ENCODE peak calls at places on chromosomes 11 and 22, in five cellular contexts. One of them, this sample, is unnamed.

GRCh38 chr11:210122-210802 is 2.8 kb downstream of the RIC8A start:
- DNase-seq in psoas muscle: no peak
- DNase-seq in AG04450: peak; percentile 66
- DNase-seq in neural progenitor cell: no peak
- DNase-seq in heart left ventricle: no peak
- DNase-seq in this sample: no peak

GRCh38 chr11:16291729-16292128 is 64.6 kb downstream of the SOX6 start:
- DNase-seq in neural progenitor cell: no peak
- DNase-seq in psoas muscle: no peak
- DNase-seq in AG04450: no peak
- DNase-seq in heart left ventricle: no peak
- DNase-seq in this sample: no peak

GRCh38 chr11:9575531-9576240 is 2.2 kb downstream of the WEE1 start:
- DNase-seq in neural progenitor cell: no peak
- DNase-seq in psoas muscle: no peak
- DNase-seq in AG04450: no peak
- DNase-seq in heart left ventricle: no peak
- DNase-seq in this sample: no peak

GRCh38 chr11:126945319-126945718 is 55.3 kb downstream of the KIRREL3 start:
- DNase-seq in AG04450: no peak
- DNase-seq in neural progenitor cell: no peak
- DNase-seq in psoas muscle: no peak
- DNase-seq in heart left ventricle: no peak
- DNase-seq in this sample: no peak

GRCh38 chr22:18068381-18068988 is 9.3 kb upstream of the PEX26 start:
- DNase-seq in AG04450: no peak
- DNase-seq in heart left ventricle: no peak
- DNase-seq in psoas muscle: no peak
- DNase-seq in neural progenitor cell: no peak
- DNase-seq in this sample: no peak

GRCh38 chr11:1772270-1773130 is 8.8 kb upstream of the CTSD start:
- DNase-seq in AG04450: peak; percentile 64
- DNase-seq in heart left ventricle: peak; percentile 76
- DNase-seq in psoas muscle: peak; percentile 69
- DNase-seq in neural progenitor cell: peak; percentile 79
- DNase-seq in this sample: peak; percentile 58

GRCh38 chr11:79940976-79941735 is 500.3 kb upstream of the TENM4 start:
- DNase-seq in AG04450: peak; percentile 13
- DNase-seq in heart left ventricle: no peak
- DNase-seq in neural progenitor cell: no peak
- DNase-seq in psoas muscle: no peak
- DNase-seq in this sample: no peak

GRCh38 chr11:112724194-112724790 is 236.9 kb upstream of the NCAM1 start:
- DNase-seq in psoas muscle: no peak
- DNase-seq in heart left ventricle: no peak
- DNase-seq in AG04450: no peak
- DNase-seq in neural progenitor cell: no peak
- DNase-seq in this sample: no peak

GRCh38 chr22:24155597-24156145 is 25.6 kb upstream of the SUSD2 start:
- DNase-seq in psoas muscle: peak; percentile 87
- DNase-seq in AG04450: no peak
- DNase-seq in heart left ventricle: peak; percentile 89
- DNase-seq in neural progenitor cell: peak; percentile 80
- DNase-seq in this sample: no peak

GRCh38 chr11:10302744-10303557 is 1.9 kb upstream of the ADM start:
- DNase-seq in psoas muscle: peak; percentile 87
- DNase-seq in AG04450: no peak
- DNase-seq in neural progenitor cell: peak; percentile 79
- DNase-seq in heart left ventricle: peak; percentile 94
- DNase-seq in this sample: no peak

GRCh38 chr11:111603633-111604130 is 1.4 kb downstream of the SIK2 start:
- DNase-seq in psoas muscle: no peak
- DNase-seq in heart left ventricle: no peak
- DNase-seq in AG04450: no peak
- DNase-seq in neural progenitor cell: no peak
- DNase-seq in this sample: no peak

GRCh38 chr22:32644252-32645100 is 157.0 kb upstream of the TIMP3 start:
- DNase-seq in psoas muscle: peak; percentile 57
- DNase-seq in AG04450: no peak
- DNase-seq in neural progenitor cell: no peak
- DNase-seq in heart left ventricle: peak; percentile 76
- DNase-seq in this sample: peak; percentile 55

GRCh38 chr22:19806213-19807160 is 45.9 kb downstream of the TBX1 start:
- DNase-seq in heart left ventricle: peak; percentile 54
- DNase-seq in AG04450: no peak
- DNase-seq in neural progenitor cell: no peak
- DNase-seq in psoas muscle: no peak
- DNase-seq in this sample: peak; percentile 66

GRCh38 chr11:118341749-118342489 is 586 bp downstream of the CD3D start:
- DNase-seq in heart left ventricle: no peak
- DNase-seq in AG04450: no peak
- DNase-seq in neural progenitor cell: no peak
- DNase-seq in psoas muscle: no peak
- DNase-seq in this sample: no peak

GRCh38 chr22:35582861-35583670 is 34.1 kb downstream of the MB start:
- DNase-seq in heart left ventricle: peak; percentile 68
- DNase-seq in AG04450: no peak
- DNase-seq in neural progenitor cell: peak; percentile 86
- DNase-seq in psoas muscle: peak; percentile 56
- DNase-seq in this sample: no peak

GRCh38 chr22:38490475-38490874 is 15.6 kb downstream of the DDX17 start:
- DNase-seq in AG04450: no peak
- DNase-seq in heart left ventricle: no peak
- DNase-seq in psoas muscle: no peak
- DNase-seq in neural progenitor cell: no peak
- DNase-seq in this sample: no peak
- H3K27ac ChIP-seq in AG04450: peak overlapping the region; percentile 40
- H3K27ac ChIP-seq in heart left ventricle: peak overlapping the region; percentile 71
- H3K27ac ChIP-seq in psoas muscle: peak overlapping the region; percentile 48
- H3K27ac ChIP-seq in neural progenitor cell: peak overlapping the region; percentile 23
- H3K27ac ChIP-seq in this sample: peak overlapping the region; percentile 26

GRCh38 chr11:120034176-120034575 is 103.7 kb downstream of the TRIM29 start:
- DNase-seq in neural progenitor cell: no peak
- DNase-seq in psoas muscle: no peak
- DNase-seq in AG04450: no peak
- DNase-seq in heart left ventricle: no peak
- DNase-seq in this sample: no peak

GRCh38 chr11:120032766-120033390 is 105.0 kb downstream of the TRIM29 start:
- DNase-seq in heart left ventricle: no peak
- DNase-seq in AG04450: no peak
- DNase-seq in psoas muscle: no peak
- DNase-seq in neural progenitor cell: no peak
- DNase-seq in this sample: no peak

GRCh38 chr11:120035756-120036155 is 102.2 kb downstream of the TRIM29 start:
- DNase-seq in AG04450: no peak
- DNase-seq in psoas muscle: no peak
- DNase-seq in neural progenitor cell: no peak
- DNase-seq in heart left ventricle: no peak
- DNase-seq in this sample: no peak

GRCh38 chr11:120037111-120037510 is 100.8 kb downstream of the TRIM29 start:
- DNase-seq in neural progenitor cell: no peak
- DNase-seq in heart left ventricle: no peak
- DNase-seq in AG04450: no peak
- DNase-seq in psoas muscle: no peak
- DNase-seq in this sample: no peak

DNA sequence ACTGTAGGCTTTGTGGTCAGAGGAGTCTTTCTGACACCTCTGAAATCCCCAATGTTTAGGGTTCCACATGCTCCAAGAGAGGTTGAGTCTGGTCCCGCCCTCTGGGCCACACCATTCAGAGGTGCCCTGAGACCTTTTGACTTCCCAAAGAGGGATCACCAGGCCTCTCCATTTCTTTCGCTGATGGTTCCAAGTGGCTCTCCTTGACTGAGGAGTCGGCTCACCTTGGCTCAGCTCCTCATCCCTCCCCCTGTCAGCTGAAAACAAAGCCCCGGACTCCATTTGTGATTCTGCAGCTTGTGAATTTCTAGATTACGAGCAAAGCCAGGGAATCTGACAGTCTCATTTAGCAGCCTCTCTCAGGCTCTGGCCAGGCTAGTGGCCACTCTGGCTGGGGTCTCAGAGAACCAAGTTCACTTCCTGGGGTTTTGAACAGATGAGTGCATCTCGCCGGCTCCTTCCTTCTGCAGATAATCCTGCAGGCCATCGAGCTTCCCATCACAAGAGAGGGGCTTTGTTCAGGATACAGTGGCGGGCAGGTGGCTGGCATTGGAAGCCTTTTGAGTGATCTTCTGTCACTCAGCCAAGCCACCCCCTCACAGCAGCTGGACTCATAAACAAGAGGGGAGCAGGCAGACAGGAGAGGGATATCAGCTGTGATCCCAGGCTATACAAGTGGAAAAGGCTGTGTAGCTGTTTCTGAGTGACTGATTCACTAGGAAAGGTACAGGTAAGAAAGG is 102.9 kb downstream of the TRIM29 start:
- DNase-seq in heart left ventricle: no peak
- DNase-seq in AG04450: no peak
- DNase-seq in neural progenitor cell: no peak
- DNase-seq in psoas muscle: no peak
- DNase-seq in this sample: no peak
- H3K27ac ChIP-seq in heart left ventricle: no peak overlapping the region
- H3K27ac ChIP-seq in AG04450: no peak overlapping the region
- H3K27ac ChIP-seq in neural progenitor cell: no peak overlapping the region
- H3K27ac ChIP-seq in psoas muscle: no peak overlapping the region
- H3K27ac ChIP-seq in this sample: no peak overlapping the region

DNA sequence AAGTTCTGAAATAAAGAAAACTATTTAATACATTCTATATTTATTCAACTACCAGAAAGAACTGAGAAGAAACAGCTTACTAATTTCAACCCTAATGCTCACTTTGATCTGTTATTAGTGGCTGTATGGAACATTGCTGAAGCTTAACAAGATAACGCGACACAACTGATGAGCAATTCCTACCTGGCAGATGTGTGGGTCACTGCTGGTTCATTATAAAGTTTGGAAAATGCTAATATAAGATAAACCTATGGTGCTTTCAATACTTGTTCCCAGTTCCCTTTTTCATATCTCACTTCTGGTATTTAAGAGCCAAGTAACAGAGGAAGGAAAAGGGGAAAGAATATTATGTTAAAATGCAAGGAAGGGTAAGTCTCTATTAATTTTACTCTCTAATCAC is 10.5 kb downstream of the CTSC start:
- DNase-seq in neural progenitor cell: no peak
- DNase-seq in psoas muscle: no peak
- DNase-seq in heart left ventricle: no peak
- DNase-seq in AG04450: no peak
- DNase-seq in this sample: no peak
- H3K27ac ChIP-seq in neural progenitor cell: no peak overlapping the region
- H3K27ac ChIP-seq in psoas muscle: no peak overlapping the region
- H3K27ac ChIP-seq in heart left ventricle: no peak overlapping the region
- H3K27ac ChIP-seq in AG04450: no peak overlapping the region
- H3K27ac ChIP-seq in this sample: no peak overlapping the region

DNA sequence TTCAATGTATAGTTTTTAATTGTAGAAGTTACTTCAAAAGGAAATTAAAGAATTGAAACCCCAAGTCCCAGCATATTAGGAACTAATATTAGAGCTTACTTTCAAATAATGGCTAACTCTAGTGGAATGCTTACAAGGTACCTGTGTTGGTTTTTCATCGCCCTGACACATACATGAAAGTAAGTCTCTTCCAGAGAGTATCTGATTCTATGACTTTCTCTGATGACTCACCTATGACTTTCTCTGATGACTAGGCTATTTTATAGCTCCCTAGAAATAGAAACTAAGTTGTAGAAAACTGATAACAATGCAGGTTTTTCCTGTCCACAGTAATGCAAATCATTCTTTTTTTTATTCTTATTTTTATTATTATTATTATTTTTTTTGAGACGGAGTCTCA is 33.6 kb upstream of the MMP7 start:
- DNase-seq in psoas muscle: no peak
- DNase-seq in neural progenitor cell: no peak
- DNase-seq in heart left ventricle: no peak
- DNase-seq in AG04450: peak; percentile 10
- DNase-seq in this sample: peak; percentile 92
- H3K27ac ChIP-seq in psoas muscle: no peak overlapping the region
- H3K27ac ChIP-seq in neural progenitor cell: no peak overlapping the region
- H3K27ac ChIP-seq in heart left ventricle: no peak overlapping the region
- H3K27ac ChIP-seq in AG04450: no peak overlapping the region
- H3K27ac ChIP-seq in this sample: peak overlapping the region; percentile 13

GRCh38 chr22:45310331-45311032 is 748 bp downstream of the FAM118A start:
- DNase-seq in AG04450: no peak
- DNase-seq in heart left ventricle: no peak
- DNase-seq in psoas muscle: no peak
- DNase-seq in neural progenitor cell: peak; percentile 46
- DNase-seq in this sample: no peak
- H3K27ac ChIP-seq in AG04450: no peak overlapping the region
- H3K27ac ChIP-seq in heart left ventricle: peak overlapping the region; percentile 83
- H3K27ac ChIP-seq in psoas muscle: peak overlapping the region; percentile 92
- H3K27ac ChIP-seq in neural progenitor cell: no peak overlapping the region
- H3K27ac ChIP-seq in this sample: peak overlapping the region; percentile 69

GRCh38 chr22:25403284-25403606 is 161.2 kb upstream of the GRK3 start:
- DNase-seq in AG04450: no peak
- DNase-seq in psoas muscle: no peak
- DNase-seq in neural progenitor cell: no peak
- DNase-seq in heart left ventricle: no peak
- DNase-seq in this sample: no peak
- H3K27ac ChIP-seq in AG04450: peak overlapping the region; percentile 52
- H3K27ac ChIP-seq in psoas muscle: peak overlapping the region; percentile 19
- H3K27ac ChIP-seq in neural progenitor cell: no peak overlapping the region
- H3K27ac ChIP-seq in heart left ventricle: peak overlapping the region; percentile 85
- H3K27ac ChIP-seq in this sample: peak overlapping the region; percentile 56

GRCh38 chr11:69400769-69401590 is 80.5 kb upstream of the LINC01488 start:
- DNase-seq in heart left ventricle: no peak
- DNase-seq in AG04450: no peak
- DNase-seq in neural progenitor cell: no peak
- DNase-seq in psoas muscle: no peak
- DNase-seq in this sample: no peak
- H3K27ac ChIP-seq in heart left ventricle: no peak overlapping the region
- H3K27ac ChIP-seq in AG04450: no peak overlapping the region
- H3K27ac ChIP-seq in neural progenitor cell: no peak overlapping the region
- H3K27ac ChIP-seq in psoas muscle: no peak overlapping the region
- H3K27ac ChIP-seq in this sample: no peak overlapping the region